ENCODE peak calls at places on chromosomes 2 and 18, in four cellular contexts. One of them, this sample, is unnamed.

GRCh38 chr2:71504611-71505010 is 51.2 kb downstream of the DYSF start:
- DNase-seq in NB4: no peak
- DNase-seq in endothelial cell of umbilical vein: no peak
- DNase-seq in HepG2: no peak
- DNase-seq in this sample: no peak

GRCh38 chr2:205909194-205909572 is 176.8 kb downstream of the INO80D start:
- DNase-seq in endothelial cell of umbilical vein: no peak
- DNase-seq in HepG2: no peak
- DNase-seq in NB4: no peak
- DNase-seq in this sample: no peak

GRCh38 chr2:43186679-43187374 is 39.6 kb downstream of the ZFP36L2 start:
- DNase-seq in HepG2: peak
- DNase-seq in NB4: peak
- DNase-seq in endothelial cell of umbilical vein: no peak
- DNase-seq in this sample: no peak

GRCh38 chr2:239911630-239912071 is 113.5 kb downstream of the NDUFA10 start:
- DNase-seq in endothelial cell of umbilical vein: no peak
- DNase-seq in HepG2: no peak
- DNase-seq in NB4: no peak
- DNase-seq in this sample: no peak

GRCh38 chr18:63848159-63848558 is 39.3 kb upstream of the SERPINB2 start:
- DNase-seq in HepG2: peak
- DNase-seq in endothelial cell of umbilical vein: peak
- DNase-seq in NB4: peak
- DNase-seq in this sample: peak

GRCh38 chr18:28652654-28653053 is 475.7 kb upstream of the CDH2 start:
- DNase-seq in NB4: no peak
- DNase-seq in HepG2: no peak
- DNase-seq in endothelial cell of umbilical vein: no peak
- DNase-seq in this sample: no peak

GRCh38 chr2:43879261-43879660 is 40.5 kb downstream of the ABCG8 start:
- DNase-seq in endothelial cell of umbilical vein: no peak
- DNase-seq in HepG2: no peak
- DNase-seq in NB4: peak
- DNase-seq in this sample: no peak

GRCh38 chr2:113203901-113204519 is 30.2 kb downstream of the PSD4 start:
- DNase-seq in endothelial cell of umbilical vein: peak
- DNase-seq in NB4: peak
- DNase-seq in HepG2: peak
- DNase-seq in this sample: peak

GRCh38 chr2:204228169-204228940 is 291.8 kb downstream of the ICOS start:
- DNase-seq in NB4: no peak
- DNase-seq in HepG2: no peak
- DNase-seq in endothelial cell of umbilical vein: peak
- DNase-seq in this sample: no peak

GRCh38 chr2:150596071-150596470 is 108.6 kb upstream of the RND3 start:
- DNase-seq in endothelial cell of umbilical vein: peak
- DNase-seq in NB4: no peak
- DNase-seq in HepG2: no peak
- DNase-seq in this sample: no peak

GRCh38 chr2:7071916-7072556 is 154.8 kb downstream of the RNF144A start:
- DNase-seq in HepG2: peak
- DNase-seq in endothelial cell of umbilical vein: no peak
- DNase-seq in NB4: peak
- DNase-seq in this sample: no peak

GRCh38 chr2:186827862-186828492 is 21.0 kb downstream of the ZSWIM2 start:
- DNase-seq in NB4: no peak
- DNase-seq in HepG2: no peak
- DNase-seq in endothelial cell of umbilical vein: peak
- DNase-seq in this sample: no peak

GRCh38 chr2:134273240-134273983 is 19.5 kb downstream of the MGAT5 start:
- DNase-seq in HepG2: no peak
- DNase-seq in endothelial cell of umbilical vein: no peak
- DNase-seq in NB4: no peak
- DNase-seq in this sample: no peak

GRCh38 chr2:125721072-125721721 is 934.8 kb upstream of the GYPC start:
- DNase-seq in endothelial cell of umbilical vein: no peak
- DNase-seq in HepG2: no peak
- DNase-seq in NB4: no peak
- DNase-seq in this sample: no peak

GRCh38 chr2:127371037-127371436 is 16.7 kb downstream of the MAP3K2 start:
- DNase-seq in NB4: no peak
- DNase-seq in HepG2: no peak
- DNase-seq in endothelial cell of umbilical vein: no peak
- DNase-seq in this sample: peak
- TF ChIP-seq MYC in NB4: no peak
- TF ChIP-seq MYC in HepG2: no peak
- TF ChIP-seq MYC in endothelial cell of umbilical vein: no peak
- TF ChIP-seq MYC in this sample: no peak

DNA sequence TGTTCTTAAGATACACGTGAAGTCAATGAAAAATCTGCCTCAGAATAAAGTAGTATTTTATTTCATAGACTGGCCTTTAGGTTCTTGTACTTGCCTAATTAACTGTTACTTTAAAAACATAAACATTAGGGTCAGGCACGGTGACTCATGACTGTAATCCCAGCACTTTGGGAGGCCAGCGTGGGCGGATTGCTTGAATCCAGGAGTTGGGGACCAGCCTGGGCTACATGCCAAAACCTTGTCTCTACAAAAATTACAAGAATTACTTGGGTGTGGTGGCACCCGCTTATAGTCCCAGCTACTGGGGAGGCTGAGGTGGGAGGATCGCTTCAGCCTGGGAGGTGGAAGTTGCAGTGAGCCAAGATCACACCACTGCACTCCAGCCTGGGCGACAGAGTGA is 16.0 kb upstream of the SNORC start:
- DNase-seq in HepG2: no peak
- DNase-seq in NB4: no peak
- DNase-seq in endothelial cell of umbilical vein: peak
- DNase-seq in this sample: no peak
- TF ChIP-seq MAX in HepG2: no peak
- TF ChIP-seq MAX in NB4: no peak
- TF ChIP-seq MAX in endothelial cell of umbilical vein: no peak
- TF ChIP-seq MAX in this sample: peak

DNA sequence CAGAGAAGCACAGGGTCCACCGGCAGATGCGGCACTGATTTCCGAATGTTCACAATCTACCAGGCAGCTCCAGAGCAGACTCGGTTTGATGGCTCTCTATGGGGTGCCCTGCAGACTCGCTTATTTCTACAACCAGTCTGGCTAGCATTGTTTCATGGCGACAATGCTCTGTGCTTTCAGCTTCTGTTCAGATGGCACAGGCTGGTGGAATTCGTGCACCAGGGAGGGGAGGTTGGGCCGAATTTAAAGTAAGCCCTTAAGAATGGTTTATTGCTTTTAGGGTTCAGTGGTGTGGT is 9.9 kb downstream of the MYT1L start:
- DNase-seq in HepG2: no peak
- DNase-seq in NB4: no peak
- DNase-seq in endothelial cell of umbilical vein: no peak
- DNase-seq in this sample: no peak
- TF ChIP-seq MYC in HepG2: no peak
- TF ChIP-seq MYC in NB4: no peak
- TF ChIP-seq MYC in endothelial cell of umbilical vein: no peak
- TF ChIP-seq MYC in this sample: no peak

GRCh38 chr2:238487652-238488346 is 61.1 kb downstream of the ASB1 start:
- DNase-seq in NB4: no peak
- DNase-seq in endothelial cell of umbilical vein: no peak
- DNase-seq in HepG2: no peak
- DNase-seq in this sample: no peak
- TF ChIP-seq MAX in NB4: no peak
- TF ChIP-seq MAX in endothelial cell of umbilical vein: no peak
- TF ChIP-seq MAX in HepG2: no peak
- TF ChIP-seq MAX in this sample: no peak

GRCh38 chr2:14082640-14083039 is 549.9 kb upstream of the LRATD1 start:
- DNase-seq in NB4: no peak
- DNase-seq in HepG2: no peak
- DNase-seq in endothelial cell of umbilical vein: no peak
- DNase-seq in this sample: no peak

GRCh38 chr2:14079576-14079975 is 552.9 kb upstream of the LRATD1 start:
- DNase-seq in NB4: no peak
- DNase-seq in endothelial cell of umbilical vein: no peak
- DNase-seq in HepG2: no peak
- DNase-seq in this sample: no peak

GRCh38 chr2:14081526-14081925 is 551.0 kb upstream of the LRATD1 start:
- DNase-seq in endothelial cell of umbilical vein: no peak
- DNase-seq in NB4: no peak
- DNase-seq in HepG2: no peak
- DNase-seq in this sample: no peak
- TF ChIP-seq MYC in endothelial cell of umbilical vein: no peak
- TF ChIP-seq MYC in NB4: no peak
- TF ChIP-seq MYC in HepG2: no peak
- TF ChIP-seq MYC in this sample: no peak

GRCh38 chr2:74789278-74789677 is 44.6 kb upstream of the HK2 start:
- DNase-seq in endothelial cell of umbilical vein: no peak
- DNase-seq in NB4: no peak
- DNase-seq in HepG2: no peak
- DNase-seq in this sample: no peak
- TF ChIP-seq MAX in endothelial cell of umbilical vein: no peak
- TF ChIP-seq MAX in NB4: no peak
- TF ChIP-seq MAX in HepG2: no peak
- TF ChIP-seq MAX in this sample: no peak